ENCODE peak calls at places on chromosomes 13 and 19, in ten cellular contexts. W is IMR-90, P is GM06990, K is tibial nerve, O is body of pancreas, V is WERI-Rb-1, X is heart left ventricle, Q is adrenal gland, T is neural progenitor cell, S is GM23338. M is an unnamed sample.

GRCh38 chr19:13195678-13196077 is 45.5 kb downstream of the IER2 start:
- DNase-seq in W (no peak), P (peak; percentile 63), K (no peak), O (peak; percentile 87), V (peak; percentile 85), X (no peak), Q (no peak), T (peak; percentile 79), S (peak; percentile 91), M (peak; percentile 83)

GRCh38 chr13:95833713-95834112 is 156.8 kb downstream of the DNAJC3 start:
- DNase-seq in W (peak; percentile 11), P (no peak), K (no peak), O (no peak), V (no peak), X (no peak), Q (no peak), T (no peak), S (no peak), M (no peak)

GRCh38 chr19:34241513-34242337 is 12.6 kb upstream of the GARRE1 start:
- DNase-seq in W (no peak), P (peak; percentile 28), K (no peak), O (peak; percentile 80), V (peak; percentile 70), X (no peak), Q (peak; percentile 54), T (peak; percentile 78), S (peak; percentile 93), M (peak; percentile 64)

GRCh38 chr13:23804166-23804565 is 85.0 kb downstream of the MIPEP start:
- DNase-seq in W (no peak), P (no peak), K (no peak), O (no peak), V (no peak), X (no peak), Q (no peak), T (no peak), S (no peak), M (no peak)

GRCh38 chr19:48635263-48635965 is 1.8 kb downstream of the DBP start:
- DNase-seq in W (no peak), P (peak; percentile 75), K (peak; percentile 70), O (peak; percentile 72), V (peak; percentile 67), X (peak; percentile 81), Q (peak; percentile 88), T (peak; percentile 90), S (peak; percentile 79), M (peak; percentile 75)

GRCh38 chr19:16398530-16399241 is 73.1 kb downstream of the EPS15L1 start:
- DNase-seq in W (peak; percentile 12), P (no peak), K (no peak), O (no peak), V (no peak), X (peak; percentile 10), Q (no peak), T (no peak), S (no peak), M (no peak)

GRCh38 chr19:53333071-53333465 is 481 bp upstream of the ZNF845 start:
- DNase-seq in W (no peak), P (no peak), K (no peak), O (peak; percentile 52), V (peak; percentile 44), X (peak; percentile 61), Q (peak; percentile 70), T (peak; percentile 76), S (peak; percentile 82), M (peak; percentile 42)

GRCh38 chr13:40438999-40439797 is 227.2 kb downstream of the FOXO1 start:
- DNase-seq in W (no peak), P (no peak), K (no peak), O (peak; percentile 38), V (no peak), X (no peak), Q (no peak), T (no peak), S (no peak), M (no peak)

GRCh38 chr19:41535029-41535622 is 40.8 kb upstream of the CEACAM21 start:
- DNase-seq in W (no peak), P (peak; percentile 78), K (no peak), O (no peak), V (no peak), X (no peak), Q (no peak), T (no peak), S (no peak), M (no peak)

GRCh38 chr13:49998714-49999624 is 2.1 kb downstream of the TRIM13 start:
- DNase-seq in W (no peak), P (no peak), K (no peak), O (no peak), V (no peak), X (no peak), Q (no peak), T (no peak), S (peak; percentile 95), M (no peak)

DNA sequence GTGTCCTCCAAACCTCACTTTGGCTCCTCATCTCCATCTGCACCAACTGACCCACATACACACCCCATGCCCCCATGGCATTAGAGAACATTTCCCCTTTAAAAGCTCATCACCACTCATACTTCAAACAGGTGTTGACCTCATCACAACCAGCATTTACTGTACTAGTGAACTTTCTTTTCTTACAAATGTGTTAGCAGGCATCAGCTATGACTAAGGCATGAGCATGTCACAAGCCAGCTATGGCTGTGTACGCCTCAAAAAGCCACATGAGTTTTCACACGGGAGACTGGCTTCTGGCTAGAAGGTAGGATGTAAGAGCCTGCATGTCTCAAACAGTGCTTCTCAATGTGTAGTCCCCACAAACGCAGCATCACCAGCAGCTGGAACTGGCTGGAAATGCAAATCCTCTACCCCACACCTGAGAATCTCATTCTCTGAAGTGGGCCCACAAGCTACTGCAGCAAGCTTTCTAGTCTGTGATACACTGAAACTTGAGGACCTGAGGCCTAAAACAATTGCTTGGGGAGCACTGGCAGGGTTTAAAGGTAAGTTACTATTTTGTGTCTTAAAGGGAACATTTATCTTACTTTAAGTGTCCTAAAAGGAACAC is 66.8 kb downstream of the TUBGCP3 start:
- DNase-seq in W (peak; percentile 47), P (no peak), K (no peak), O (no peak), V (no peak), X (no peak), Q (no peak), T (no peak), S (no peak), M (no peak)
- H3K36me3 ChIP-seq in W (peaks cover 18% of the 10 kb centered on the region), P (peaks cover 16% of the 10 kb centered on the region), K (peaks cover 86% of the 10 kb centered on the region), O (no peaks in the 10 kb centered on the region), V (peaks cover 98% of the 10 kb centered on the region), X (peaks cover 89% of the 10 kb centered on the region), Q (peaks cover 53% of the 10 kb centered on the region), T (peaks cover 5% of the 10 kb centered on the region), S (peaks cover 21% of the 10 kb centered on the region), M (peaks cover 98% of the 10 kb centered on the region)

GRCh38 chr19:11020982-11021759 is 60.3 kb downstream of the SMARCA4 start:
- DNase-seq in W (no peak), P (no peak), K (no peak), O (no peak), V (no peak), X (no peak), Q (peak; percentile 91), T (no peak), S (no peak), M (no peak)
- H3K36me3 ChIP-seq in W (peaks cover 92% of the 10 kb centered on the region), P (peaks cover 54% of the 10 kb centered on the region), K (peaks cover 100% of the 10 kb centered on the region), O (peaks cover 5% of the 10 kb centered on the region), V (peaks cover 96% of the 10 kb centered on the region), X (peaks cover 95% of the 10 kb centered on the region), Q (peaks cover 91% of the 10 kb centered on the region), T (no peaks in the 10 kb centered on the region), S (peaks cover 38% of the 10 kb centered on the region), M (peaks cover 88% of the 10 kb centered on the region)

GRCh38 chr19:805161-805561 is 7.9 kb downstream of the PTBP1 start:
- DNase-seq in W (no peak), P (no peak), K (no peak), O (no peak), V (no peak), X (no peak), Q (no peak), T (no peak), S (no peak), M (no peak)

GRCh38 chr19:805600-806550 is 8.6 kb downstream of the PTBP1 start:
- DNase-seq in W (no peak), P (no peak), K (no peak), O (no peak), V (no peak), X (no peak), Q (no peak), T (no peak), S (peak; percentile 43), M (no peak)

GRCh38 chr19:802888-803561 is 5.8 kb downstream of the PTBP1 start:
- DNase-seq in W (no peak), P (peak; percentile 1), K (no peak), O (no peak), V (no peak), X (no peak), Q (no peak), T (no peak), S (peak; percentile 12), M (no peak)

GRCh38 chr19:803686-804418 is 6.6 kb downstream of the PTBP1 start:
- DNase-seq in W (no peak), P (no peak), K (no peak), O (no peak), V (no peak), X (no peak), Q (no peak), T (no peak), S (no peak), M (no peak)

GRCh38 chr19:804419-805160 is 7.3 kb downstream of the PTBP1 start:
- DNase-seq in W (no peak), P (no peak), K (no peak), O (no peak), V (no peak), X (no peak), Q (no peak), T (no peak), S (no peak), M (no peak)
- H3K36me3 ChIP-seq in W (peaks cover 80% of the 10 kb centered on the region), P (peaks cover 64% of the 10 kb centered on the region), K (peaks cover 76% of the 10 kb centered on the region), O (peaks cover 49% of the 10 kb centered on the region), V (peaks cover 97% of the 10 kb centered on the region), X (peaks cover 69% of the 10 kb centered on the region), Q (peaks cover 72% of the 10 kb centered on the region), T (peaks cover under 1% of the 10 kb centered on the region), S (peaks cover 44% of the 10 kb centered on the region), M (peaks cover 82% of the 10 kb centered on the region)

GRCh38 chr13:110345266-110345665 is 38.2 kb downstream of the COL4A2 start:
- DNase-seq in W (no peak), P (no peak), K (no peak), O (no peak), V (no peak), X (no peak), Q (peak; percentile 17), T (no peak), S (no peak), M (no peak)

GRCh38 chr13:110343241-110343865 is 36.3 kb downstream of the COL4A2 start:
- DNase-seq in W (no peak), P (no peak), K (no peak), O (no peak), V (peak; percentile 2), X (no peak), Q (peak; percentile 35), T (no peak), S (no peak), M (no peak)

GRCh38 chr13:110345701-110346100 is 38.6 kb downstream of the COL4A2 start:
- DNase-seq in W (no peak), P (no peak), K (no peak), O (no peak), V (no peak), X (no peak), Q (peak; percentile 46), T (no peak), S (no peak), M (no peak)

GRCh38 chr13:110342474-110342873 is 35.4 kb downstream of the COL4A2 start:
- DNase-seq in W (no peak), P (no peak), K (no peak), O (no peak), V (peak; percentile 4), X (no peak), Q (no peak), T (no peak), S (no peak), M (no peak)

GRCh38 chr13:110344320-110344719 is 37.2 kb downstream of the COL4A2 start:
- DNase-seq in W (no peak), P (no peak), K (no peak), O (no peak), V (peak; percentile 1), X (no peak), Q (peak; percentile 7), T (no peak), S (no peak), M (no peak)
- H3K36me3 ChIP-seq in W (peaks cover 19% of the 10 kb centered on the region), P (no peaks in the 10 kb centered on the region), K (no peaks in the 10 kb centered on the region), O (no peaks in the 10 kb centered on the region), V (no peaks in the 10 kb centered on the region), X (no peaks in the 10 kb centered on the region), Q (no peaks in the 10 kb centered on the region), T (no peaks in the 10 kb centered on the region), S (no peaks in the 10 kb centered on the region), M (no peaks in the 10 kb centered on the region)